ENCODE peak calls at places on chromosomes 11 and 22, in six cellular contexts. One of them, this sample, is unnamed.

GRCh38 chr22:49685686-49686085 is 142.0 kb downstream of the BRD1 start:
- DNase-seq in A172: no peak
- DNase-seq in psoas muscle: no peak
- DNase-seq in stimulated activated CD4-positive, alpha-beta T cell treated with anti-CD3 and anti-CD28 coated beads, Interleukin-12 subunit alpha, Interleukin-12 subunit beta, amount 100 ng/mL, for 48 hours: no peak
- DNase-seq in neural progenitor cell: no peak
- DNase-seq in stimulated activated CD8-positive, alpha-beta memory T cell treated with anti-CD3 and anti-CD28 coated beads, Interleukin-15, amount 100 ng/mL, for 1 hour: no peak
- DNase-seq in this sample: no peak

GRCh38 chr11:65791719-65792213 is 4.9 kb downstream of the OVOL1 start:
- DNase-seq in neural progenitor cell: no peak
- DNase-seq in stimulated activated CD4-positive, alpha-beta T cell treated with anti-CD3 and anti-CD28 coated beads, Interleukin-12 subunit alpha, Interleukin-12 subunit beta, amount 100 ng/mL, for 48 hours: peak
- DNase-seq in psoas muscle: no peak
- DNase-seq in stimulated activated CD8-positive, alpha-beta memory T cell treated with anti-CD3 and anti-CD28 coated beads, Interleukin-15, amount 100 ng/mL, for 1 hour: no peak
- DNase-seq in A172: no peak
- DNase-seq in this sample: no peak

GRCh38 chr11:26623076-26623666 is 51.1 kb upstream of the MUC15 start:
- DNase-seq in neural progenitor cell: no peak
- DNase-seq in psoas muscle: no peak
- DNase-seq in stimulated activated CD4-positive, alpha-beta T cell treated with anti-CD3 and anti-CD28 coated beads, Interleukin-12 subunit alpha, Interleukin-12 subunit beta, amount 100 ng/mL, for 48 hours: no peak
- DNase-seq in A172: peak
- DNase-seq in stimulated activated CD8-positive, alpha-beta memory T cell treated with anti-CD3 and anti-CD28 coated beads, Interleukin-15, amount 100 ng/mL, for 1 hour: no peak
- DNase-seq in this sample: no peak

GRCh38 chr22:37486224-37486845 is at the start of gene MFNG:
- DNase-seq in stimulated activated CD4-positive, alpha-beta T cell treated with anti-CD3 and anti-CD28 coated beads, Interleukin-12 subunit alpha, Interleukin-12 subunit beta, amount 100 ng/mL, for 48 hours: peak
- DNase-seq in A172: peak
- DNase-seq in psoas muscle: peak
- DNase-seq in neural progenitor cell: peak
- DNase-seq in stimulated activated CD8-positive, alpha-beta memory T cell treated with anti-CD3 and anti-CD28 coated beads, Interleukin-15, amount 100 ng/mL, for 1 hour: peak
- DNase-seq in this sample: peak

GRCh38 chr22:27435839-27436581 is 365.5 kb downstream of the MN1 start:
- DNase-seq in stimulated activated CD4-positive, alpha-beta T cell treated with anti-CD3 and anti-CD28 coated beads, Interleukin-12 subunit alpha, Interleukin-12 subunit beta, amount 100 ng/mL, for 48 hours: no peak
- DNase-seq in stimulated activated CD8-positive, alpha-beta memory T cell treated with anti-CD3 and anti-CD28 coated beads, Interleukin-15, amount 100 ng/mL, for 1 hour: no peak
- DNase-seq in neural progenitor cell: peak
- DNase-seq in A172: no peak
- DNase-seq in psoas muscle: peak
- DNase-seq in this sample: no peak

GRCh38 chr11:44005076-44005800 is 42.5 kb upstream of the ACCSL start:
- DNase-seq in psoas muscle: no peak
- DNase-seq in stimulated activated CD4-positive, alpha-beta T cell treated with anti-CD3 and anti-CD28 coated beads, Interleukin-12 subunit alpha, Interleukin-12 subunit beta, amount 100 ng/mL, for 48 hours: no peak
- DNase-seq in stimulated activated CD8-positive, alpha-beta memory T cell treated with anti-CD3 and anti-CD28 coated beads, Interleukin-15, amount 100 ng/mL, for 1 hour: no peak
- DNase-seq in A172: no peak
- DNase-seq in neural progenitor cell: peak
- DNase-seq in this sample: no peak

GRCh38 chr11:76606102-76606793 is 64.3 kb downstream of the LRRC32 start:
- DNase-seq in psoas muscle: no peak
- DNase-seq in neural progenitor cell: no peak
- DNase-seq in stimulated activated CD4-positive, alpha-beta T cell treated with anti-CD3 and anti-CD28 coated beads, Interleukin-12 subunit alpha, Interleukin-12 subunit beta, amount 100 ng/mL, for 48 hours: no peak
- DNase-seq in stimulated activated CD8-positive, alpha-beta memory T cell treated with anti-CD3 and anti-CD28 coated beads, Interleukin-15, amount 100 ng/mL, for 1 hour: no peak
- DNase-seq in A172: no peak
- DNase-seq in this sample: no peak

GRCh38 chr11:34644669-34645406 is 23.9 kb downstream of the EHF start:
- DNase-seq in stimulated activated CD8-positive, alpha-beta memory T cell treated with anti-CD3 and anti-CD28 coated beads, Interleukin-15, amount 100 ng/mL, for 1 hour: no peak
- DNase-seq in neural progenitor cell: no peak
- DNase-seq in A172: peak
- DNase-seq in stimulated activated CD4-positive, alpha-beta T cell treated with anti-CD3 and anti-CD28 coated beads, Interleukin-12 subunit alpha, Interleukin-12 subunit beta, amount 100 ng/mL, for 48 hours: no peak
- DNase-seq in psoas muscle: no peak
- DNase-seq in this sample: no peak

GRCh38 chr22:44204937-44205712 is 24.4 kb downstream of the PARVG start:
- DNase-seq in A172: no peak
- DNase-seq in psoas muscle: no peak
- DNase-seq in stimulated activated CD8-positive, alpha-beta memory T cell treated with anti-CD3 and anti-CD28 coated beads, Interleukin-15, amount 100 ng/mL, for 1 hour: no peak
- DNase-seq in stimulated activated CD4-positive, alpha-beta T cell treated with anti-CD3 and anti-CD28 coated beads, Interleukin-12 subunit alpha, Interleukin-12 subunit beta, amount 100 ng/mL, for 48 hours: no peak
- DNase-seq in neural progenitor cell: no peak
- DNase-seq in this sample: no peak

GRCh38 chr22:40044870-40045834 is 50.4 kb downstream of the FAM83F start:
- DNase-seq in stimulated activated CD8-positive, alpha-beta memory T cell treated with anti-CD3 and anti-CD28 coated beads, Interleukin-15, amount 100 ng/mL, for 1 hour: peak
- DNase-seq in psoas muscle: peak
- DNase-seq in A172: peak
- DNase-seq in neural progenitor cell: peak
- DNase-seq in stimulated activated CD4-positive, alpha-beta T cell treated with anti-CD3 and anti-CD28 coated beads, Interleukin-12 subunit alpha, Interleukin-12 subunit beta, amount 100 ng/mL, for 48 hours: peak
- DNase-seq in this sample: peak

GRCh38 chr11:134045799-134046635 is 22.9 kb upstream of the JAM3 start:
- DNase-seq in psoas muscle: peak
- DNase-seq in A172: no peak
- DNase-seq in stimulated activated CD8-positive, alpha-beta memory T cell treated with anti-CD3 and anti-CD28 coated beads, Interleukin-15, amount 100 ng/mL, for 1 hour: no peak
- DNase-seq in neural progenitor cell: peak
- DNase-seq in stimulated activated CD4-positive, alpha-beta T cell treated with anti-CD3 and anti-CD28 coated beads, Interleukin-12 subunit alpha, Interleukin-12 subunit beta, amount 100 ng/mL, for 48 hours: no peak
- DNase-seq in this sample: no peak

GRCh38 chr11:32210601-32211000 is 119.7 kb downstream of the RCN1 start:
- DNase-seq in neural progenitor cell: no peak
- DNase-seq in A172: peak
- DNase-seq in stimulated activated CD8-positive, alpha-beta memory T cell treated with anti-CD3 and anti-CD28 coated beads, Interleukin-15, amount 100 ng/mL, for 1 hour: no peak
- DNase-seq in stimulated activated CD4-positive, alpha-beta T cell treated with anti-CD3 and anti-CD28 coated beads, Interleukin-12 subunit alpha, Interleukin-12 subunit beta, amount 100 ng/mL, for 48 hours: no peak
- DNase-seq in psoas muscle: no peak
- DNase-seq in this sample: no peak

GRCh38 chr11:80586464-80586863 is 1145.6 kb upstream of the TENM4 start:
- DNase-seq in A172: peak
- DNase-seq in stimulated activated CD4-positive, alpha-beta T cell treated with anti-CD3 and anti-CD28 coated beads, Interleukin-12 subunit alpha, Interleukin-12 subunit beta, amount 100 ng/mL, for 48 hours: no peak
- DNase-seq in psoas muscle: no peak
- DNase-seq in stimulated activated CD8-positive, alpha-beta memory T cell treated with anti-CD3 and anti-CD28 coated beads, Interleukin-15, amount 100 ng/mL, for 1 hour: no peak
- DNase-seq in neural progenitor cell: no peak
- DNase-seq in this sample: no peak

GRCh38 chr11:66420671-66421476 is at the start of gene NPAS4:
- DNase-seq in stimulated activated CD8-positive, alpha-beta memory T cell treated with anti-CD3 and anti-CD28 coated beads, Interleukin-15, amount 100 ng/mL, for 1 hour: no peak
- DNase-seq in neural progenitor cell: peak
- DNase-seq in psoas muscle: no peak
- DNase-seq in stimulated activated CD4-positive, alpha-beta T cell treated with anti-CD3 and anti-CD28 coated beads, Interleukin-12 subunit alpha, Interleukin-12 subunit beta, amount 100 ng/mL, for 48 hours: no peak
- DNase-seq in A172: no peak
- DNase-seq in this sample: no peak

GRCh38 chr11:65651589-65652510 is 10.9 kb downstream of the RELA start:
- DNase-seq in A172: peak
- DNase-seq in neural progenitor cell: no peak
- DNase-seq in stimulated activated CD8-positive, alpha-beta memory T cell treated with anti-CD3 and anti-CD28 coated beads, Interleukin-15, amount 100 ng/mL, for 1 hour: no peak
- DNase-seq in stimulated activated CD4-positive, alpha-beta T cell treated with anti-CD3 and anti-CD28 coated beads, Interleukin-12 subunit alpha, Interleukin-12 subunit beta, amount 100 ng/mL, for 48 hours: no peak
- DNase-seq in psoas muscle: peak
- DNase-seq in this sample: no peak

GRCh38 chr11:57974830-57975229 is 48.9 kb upstream of the OR9Q1 start:
- DNase-seq in stimulated activated CD8-positive, alpha-beta memory T cell treated with anti-CD3 and anti-CD28 coated beads, Interleukin-15, amount 100 ng/mL, for 1 hour: no peak
- DNase-seq in stimulated activated CD4-positive, alpha-beta T cell treated with anti-CD3 and anti-CD28 coated beads, Interleukin-12 subunit alpha, Interleukin-12 subunit beta, amount 100 ng/mL, for 48 hours: no peak
- DNase-seq in psoas muscle: no peak
- DNase-seq in A172: no peak
- DNase-seq in neural progenitor cell: no peak
- DNase-seq in this sample: no peak

GRCh38 chr11:47212938-47213337 is 1.8 kb upstream of the DDB2 start:
- DNase-seq in psoas muscle: no peak
- DNase-seq in neural progenitor cell: no peak
- DNase-seq in stimulated activated CD8-positive, alpha-beta memory T cell treated with anti-CD3 and anti-CD28 coated beads, Interleukin-15, amount 100 ng/mL, for 1 hour: no peak
- DNase-seq in stimulated activated CD4-positive, alpha-beta T cell treated with anti-CD3 and anti-CD28 coated beads, Interleukin-12 subunit alpha, Interleukin-12 subunit beta, amount 100 ng/mL, for 48 hours: no peak
- DNase-seq in A172: no peak
- DNase-seq in this sample: no peak

GRCh38 chr11:75500742-75501141 is 25.0 kb downstream of the GDPD5 start:
- DNase-seq in A172: no peak
- DNase-seq in stimulated activated CD8-positive, alpha-beta memory T cell treated with anti-CD3 and anti-CD28 coated beads, Interleukin-15, amount 100 ng/mL, for 1 hour: no peak
- DNase-seq in stimulated activated CD4-positive, alpha-beta T cell treated with anti-CD3 and anti-CD28 coated beads, Interleukin-12 subunit alpha, Interleukin-12 subunit beta, amount 100 ng/mL, for 48 hours: no peak
- DNase-seq in neural progenitor cell: no peak
- DNase-seq in psoas muscle: no peak
- DNase-seq in this sample: no peak

GRCh38 chr11:21546715-21547114 is 646.2 kb upstream of the ANO5 start:
- DNase-seq in neural progenitor cell: no peak
- DNase-seq in A172: no peak
- DNase-seq in psoas muscle: no peak
- DNase-seq in stimulated activated CD8-positive, alpha-beta memory T cell treated with anti-CD3 and anti-CD28 coated beads, Interleukin-15, amount 100 ng/mL, for 1 hour: no peak
- DNase-seq in stimulated activated CD4-positive, alpha-beta T cell treated with anti-CD3 and anti-CD28 coated beads, Interleukin-12 subunit alpha, Interleukin-12 subunit beta, amount 100 ng/mL, for 48 hours: no peak
- DNase-seq in this sample: no peak

GRCh38 chr11:70505761-70506657 is 107.7 kb downstream of the CTTN start:
- DNase-seq in neural progenitor cell: no peak
- DNase-seq in A172: no peak
- DNase-seq in stimulated activated CD8-positive, alpha-beta memory T cell treated with anti-CD3 and anti-CD28 coated beads, Interleukin-15, amount 100 ng/mL, for 1 hour: no peak
- DNase-seq in psoas muscle: peak
- DNase-seq in stimulated activated CD4-positive, alpha-beta T cell treated with anti-CD3 and anti-CD28 coated beads, Interleukin-12 subunit alpha, Interleukin-12 subunit beta, amount 100 ng/mL, for 48 hours: no peak
- DNase-seq in this sample: no peak

GRCh38 chr11:78022397-78023396 is at the start of gene KCTD14:
- DNase-seq in A172: no peak
- DNase-seq in stimulated activated CD8-positive, alpha-beta memory T cell treated with anti-CD3 and anti-CD28 coated beads, Interleukin-15, amount 100 ng/mL, for 1 hour: no peak
- DNase-seq in psoas muscle: no peak
- DNase-seq in stimulated activated CD4-positive, alpha-beta T cell treated with anti-CD3 and anti-CD28 coated beads, Interleukin-12 subunit alpha, Interleukin-12 subunit beta, amount 100 ng/mL, for 48 hours: no peak
- DNase-seq in neural progenitor cell: peak
- DNase-seq in this sample: no peak

GRCh38 chr22:50027639-50028537 is 15.3 kb upstream of the IL17REL start:
- DNase-seq in A172: no peak
- DNase-seq in psoas muscle: no peak
- DNase-seq in stimulated activated CD8-positive, alpha-beta memory T cell treated with anti-CD3 and anti-CD28 coated beads, Interleukin-15, amount 100 ng/mL, for 1 hour: no peak
- DNase-seq in neural progenitor cell: no peak
- DNase-seq in stimulated activated CD4-positive, alpha-beta T cell treated with anti-CD3 and anti-CD28 coated beads, Interleukin-12 subunit alpha, Interleukin-12 subunit beta, amount 100 ng/mL, for 48 hours: no peak
- DNase-seq in this sample: peak

GRCh38 chr11:1478544-1478943 is 8.0 kb downstream of the MOB2 start:
- DNase-seq in psoas muscle: peak
- DNase-seq in stimulated activated CD8-positive, alpha-beta memory T cell treated with anti-CD3 and anti-CD28 coated beads, Interleukin-15, amount 100 ng/mL, for 1 hour: no peak
- DNase-seq in neural progenitor cell: no peak
- DNase-seq in A172: no peak
- DNase-seq in stimulated activated CD4-positive, alpha-beta T cell treated with anti-CD3 and anti-CD28 coated beads, Interleukin-12 subunit alpha, Interleukin-12 subunit beta, amount 100 ng/mL, for 48 hours: no peak
- DNase-seq in this sample: no peak

GRCh38 chr11:132115454-132115853 is 745.0 kb downstream of the NTM start:
- DNase-seq in psoas muscle: no peak
- DNase-seq in stimulated activated CD4-positive, alpha-beta T cell treated with anti-CD3 and anti-CD28 coated beads, Interleukin-12 subunit alpha, Interleukin-12 subunit beta, amount 100 ng/mL, for 48 hours: no peak
- DNase-seq in neural progenitor cell: no peak
- DNase-seq in A172: no peak
- DNase-seq in stimulated activated CD8-positive, alpha-beta memory T cell treated with anti-CD3 and anti-CD28 coated beads, Interleukin-15, amount 100 ng/mL, for 1 hour: no peak
- DNase-seq in this sample: no peak

GRCh38 chr11:96167233-96167632 is 175.8 kb downstream of the MAML2 start:
- DNase-seq in neural progenitor cell: peak
- DNase-seq in stimulated activated CD4-positive, alpha-beta T cell treated with anti-CD3 and anti-CD28 coated beads, Interleukin-12 subunit alpha, Interleukin-12 subunit beta, amount 100 ng/mL, for 48 hours: no peak
- DNase-seq in psoas muscle: no peak
- DNase-seq in stimulated activated CD8-positive, alpha-beta memory T cell treated with anti-CD3 and anti-CD28 coated beads, Interleukin-15, amount 100 ng/mL, for 1 hour: no peak
- DNase-seq in A172: no peak
- DNase-seq in this sample: no peak

GRCh38 chr11:17012712-17013547 is 1.3 kb downstream of the PLEKHA7 start:
- DNase-seq in A172: peak
- DNase-seq in psoas muscle: peak
- DNase-seq in neural progenitor cell: peak
- DNase-seq in stimulated activated CD8-positive, alpha-beta memory T cell treated with anti-CD3 and anti-CD28 coated beads, Interleukin-15, amount 100 ng/mL, for 1 hour: no peak
- DNase-seq in stimulated activated CD4-positive, alpha-beta T cell treated with anti-CD3 and anti-CD28 coated beads, Interleukin-12 subunit alpha, Interleukin-12 subunit beta, amount 100 ng/mL, for 48 hours: no peak
- DNase-seq in this sample: no peak

GRCh38 chr11:79727221-79727620 is 286.4 kb upstream of the TENM4 start:
- DNase-seq in neural progenitor cell: no peak
- DNase-seq in psoas muscle: peak
- DNase-seq in A172: no peak
- DNase-seq in stimulated activated CD8-positive, alpha-beta memory T cell treated with anti-CD3 and anti-CD28 coated beads, Interleukin-15, amount 100 ng/mL, for 1 hour: no peak
- DNase-seq in stimulated activated CD4-positive, alpha-beta T cell treated with anti-CD3 and anti-CD28 coated beads, Interleukin-12 subunit alpha, Interleukin-12 subunit beta, amount 100 ng/mL, for 48 hours: no peak
- DNase-seq in this sample: no peak

This sample was measured in effector CD4-positive, alpha-beta T cell.